ENCODE peak calls at places on chromosomes 12 and 14, in nine cellular contexts. I is NCI-H2081; H is astrocyte of the cerebellum; N is SW480; Q is kidney; X is stimulated activated CD8-positive, alpha-beta memory T cell treated with anti-CD3 and anti-CD28 coated beads, Interleukin-4, amount 100 ng/mL, for 4 hours; T is NCI-H1105; B is amniotic stem cell; R is hepatic stellate cell. U is an unnamed sample.

GRCh38 chr12:65168606-65169310 is 625 bp upstream of the LEMD3 start:
- DNase-seq in X (no peak), B (no peak), N (peak), I (no peak), R (no peak), H (no peak), Q (no peak), T (no peak), U (no peak)

GRCh38 chr12:47385587-47385986 is 305.8 kb upstream of the AMIGO2 start:
- DNase-seq in H (no peak), T (no peak), N (no peak), R (no peak), X (no peak), B (no peak), Q (no peak), I (no peak), U (no peak)

GRCh38 chr12:40692617-40693502 is 621 bp downstream of the CNTN1 start:
- DNase-seq in R (peak), X (no peak), B (no peak), H (no peak), I (peak), Q (peak), N (no peak), T (peak), U (no peak)

GRCh38 chr14:102580552-102581110 is 11.8 kb upstream of the RCOR1 start:
- DNase-seq in N (no peak), Q (no peak), X (no peak), B (no peak), I (no peak), T (no peak), H (no peak), R (no peak), U (no peak)

GRCh38 chr12:64451687-64452558 is at the start of gene TBK1:
- DNase-seq in T (peak), H (peak), N (peak), X (peak), R (peak), I (peak), B (peak), Q (peak), U (peak)

GRCh38 chr12:98788396-98788795 is 143.3 kb downstream of the APAF1 start:
- DNase-seq in T (no peak), B (no peak), H (no peak), Q (no peak), I (no peak), X (no peak), N (no peak), R (no peak), U (no peak)

GRCh38 chr12:20000229-20000869 is 368.0 kb upstream of the PDE3A start:
- DNase-seq in T (no peak), X (no peak), R (no peak), N (no peak), B (no peak), H (no peak), Q (no peak), I (no peak), U (no peak)

GRCh38 chr14:24481622-24482324 is 26.3 kb downstream of the CMA1 start:
- DNase-seq in T (no peak), B (no peak), R (peak), X (peak), N (peak), I (peak), H (no peak), Q (no peak), U (peak)

GRCh38 chr12:52195065-52195730 is 3.4 kb upstream of the KRT80 start:
- DNase-seq in N (peak), H (no peak), X (no peak), T (no peak), R (peak), Q (no peak), B (no peak), I (no peak), U (no peak)

GRCh38 chr12:40253936-40254335 is 29.1 kb downstream of the LRRK2 start:
- DNase-seq in Q (no peak), H (peak), I (no peak), T (no peak), R (no peak), N (no peak), B (no peak), X (no peak), U (no peak)

GRCh38 chr12:15600223-15600935 is 188.8 kb downstream of the EPS8 start:
- DNase-seq in Q (no peak), X (no peak), T (no peak), B (no peak), R (no peak), I (no peak), H (no peak), N (no peak), U (no peak)

GRCh38 chr14:39548358-39548757 is 116.1 kb upstream of the FBXO33 start:
- DNase-seq in N (no peak), X (no peak), H (no peak), T (no peak), I (no peak), B (no peak), R (no peak), Q (no peak), U (no peak)

GRCh38 chr12:110704750-110705149 is 15.8 kb upstream of the HVCN1 start:
- DNase-seq in T (no peak), Q (no peak), X (no peak), I (peak), N (no peak), H (no peak), R (no peak), B (no peak), U (peak)

GRCh38 chr14:103699261-103699661 is 16.0 kb downstream of the XRCC3 start:
- DNase-seq in H (no peak), N (no peak), Q (peak), I (no peak), X (no peak), R (no peak), B (no peak), T (no peak), U (no peak)

GRCh38 chr14:21894003-21894897 is 220.6 kb upstream of the OR4E1 start:
- DNase-seq in I (no peak), T (no peak), Q (no peak), H (no peak), R (no peak), X (no peak), B (no peak), N (no peak), U (no peak)

GRCh38 chr12:90974286-90974685 is 19.3 kb upstream of the CCER1 start:
- DNase-seq in X (no peak), R (no peak), N (no peak), I (no peak), B (no peak), H (no peak), T (no peak), Q (no peak), U (no peak)

GRCh38 chr12:1927751-1928351 is 9.4 kb upstream of the CACNA2D4 start:
- DNase-seq in H (peak), X (no peak), B (no peak), N (no peak), T (no peak), I (no peak), R (peak), Q (no peak), U (no peak)

GRCh38 chr14:80930095-80930494 is 11.4 kb downstream of the CEP128 start:
- DNase-seq in N (no peak), T (no peak), I (no peak), B (no peak), H (no peak), X (no peak), Q (no peak), R (no peak), U (no peak)

GRCh38 chr12:108519558-108519957 is 4.5 kb downstream of the FICD start:
- DNase-seq in T (no peak), H (no peak), X (no peak), I (no peak), B (no peak), Q (no peak), R (no peak), N (peak), U (no peak)

GRCh38 chr12:3604750-3605638 is 114.0 kb downstream of the PRMT8 start:
- DNase-seq in X (no peak), Q (no peak), H (no peak), R (no peak), I (peak), N (peak), T (peak), B (no peak), U (peak)

GRCh38 chr12:6961278-6961694 is 9.2 kb downstream of the PHB2 start:
- DNase-seq in R (peak), I (peak), X (peak), Q (peak), B (no peak), H (no peak), N (peak), T (no peak), U (no peak)

GRCh38 chr12:15854916-15855315 is 27.3 kb upstream of the STRAP start:
- DNase-seq in T (no peak), Q (no peak), B (no peak), I (no peak), H (no peak), R (no peak), N (no peak), X (no peak), U (no peak)

GRCh38 chr14:22520235-22520634 is 68.8 kb downstream of the DAD1 start:
- DNase-seq in T (no peak), B (no peak), X (no peak), Q (no peak), R (peak), I (no peak), N (no peak), H (no peak), U (peak)

GRCh38 chr12:65171870-65172269 is 2.5 kb downstream of the LEMD3 start:
- DNase-seq in Q (no peak), H (no peak), N (no peak), I (no peak), B (no peak), R (no peak), X (no peak), T (no peak), U (no peak)

GRCh38 chr12:107684990-107685359 is 624 bp upstream of the PWP1 start:
- DNase-seq in T (peak), Q (no peak), H (no peak), B (no peak), R (no peak), I (no peak), N (peak), X (no peak), U (peak)

GRCh38 chr14:72907327-72907826 is 13.5 kb upstream of the DPF3 start:
- DNase-seq in H (no peak), T (no peak), N (no peak), B (no peak), Q (no peak), I (no peak), X (no peak), R (no peak), U (no peak)

GRCh38 chr12:105848286-105848685 is 290.5 kb downstream of the NUAK1 start:
- DNase-seq in Q (no peak), N (no peak), X (no peak), R (no peak), I (no peak), B (no peak), T (no peak), H (no peak), U (no peak)

GRCh38 chr12:108782971-108783370 is 51.7 kb upstream of the CORO1C start:
- DNase-seq in I (no peak), R (no peak), X (no peak), T (no peak), B (no peak), H (no peak), Q (no peak), N (no peak), U (no peak)

GRCh38 chr12:51974646-51975045 is 23.1 kb downstream of the ACVR1B start:
- DNase-seq in N (no peak), I (no peak), T (no peak), Q (no peak), H (no peak), X (no peak), B (no peak), R (no peak), U (no peak)

GRCh38 chr12:57845478-57846284 is 848 bp downstream of the CTDSP2 start:
- DNase-seq in R (peak), B (no peak), H (no peak), I (peak), T (no peak), N (peak), Q (peak), X (no peak), U (peak)

GRCh38 chr12:26338574-26339572 is 143.5 kb downstream of the SSPN start:
- DNase-seq in Q (no peak), R (peak), X (no peak), H (no peak), B (no peak), T (no peak), N (peak), I (no peak), U (peak)